ENCODE peak calls at places on chromosome 20, in eight cellular contexts. W is dorsolateral prefrontal cortex; J is CD8-positive, alpha-beta T cell; Y is cardiac muscle cell; T is brain microvascular endothelial cell; X is HL-60; V is keratinocyte; E is choroid plexus epithelial cell. A is an unnamed sample.

GRCh38 chr20:21229163-21229562 is 74.0 kb upstream of the XRN2 start:
- DNase-seq in W (no peak), J (no peak), Y (no peak), T (no peak), X (no peak), V (no peak), E (no peak), A (no peak)

GRCh38 chr20:35582741-35583404 is 32.8 kb upstream of the SPAG4 start:
- DNase-seq in W (no peak), J (no peak), Y (no peak), T (no peak), X (no peak), V (no peak), E (no peak), A (no peak)

GRCh38 chr20:11569163-11569562 is 348.5 kb upstream of the BTBD3 start:
- DNase-seq in W (no peak), J (no peak), Y (peak), T (no peak), X (no peak), V (no peak), E (no peak), A (peak)

GRCh38 chr20:7301807-7302206 is 534.3 kb downstream of the BMP2 start:
- DNase-seq in W (no peak), J (no peak), Y (no peak), T (no peak), X (no peak), V (no peak), E (peak), A (no peak)

GRCh38 chr20:62569615-62570014 is 72.7 kb upstream of the SLCO4A1 start:
- DNase-seq in W (no peak), J (no peak), Y (no peak), T (no peak), X (no peak), V (no peak), E (no peak), A (no peak)

GRCh38 chr20:17205261-17205660 is 21.6 kb upstream of the PCSK2 start:
- DNase-seq in W (no peak), J (no peak), Y (no peak), T (no peak), X (no peak), V (no peak), E (no peak), A (no peak)

GRCh38 chr20:21512634-21513180 is 1.2 kb downstream of the NKX2-2 start:
- DNase-seq in W (no peak), J (no peak), Y (no peak), T (no peak), X (no peak), V (no peak), E (no peak), A (no peak)

GRCh38 chr20:25273046-25273445 is 25.2 kb downstream of the PYGB start:
- DNase-seq in W (peak), J (no peak), Y (no peak), T (no peak), X (no peak), V (no peak), E (no peak), A (no peak)

GRCh38 chr20:8215516-8215915 is 83.5 kb downstream of the PLCB1 start:
- DNase-seq in W (no peak), J (no peak), Y (peak), T (peak), X (no peak), V (no peak), E (peak), A (peak)

GRCh38 chr20:60512436-60512835 is 554.2 kb downstream of the CDH26 start:
- DNase-seq in W (no peak), J (no peak), Y (peak), T (peak), X (no peak), V (peak), E (peak), A (peak)

GRCh38 chr20:57650756-57651483 is 30.7 kb upstream of the ZBP1 start:
- DNase-seq in W (peak), J (no peak), Y (no peak), T (no peak), X (no peak), V (no peak), E (no peak), A (no peak)

GRCh38 chr20:59082077-59082740 is 39.6 kb upstream of the PRELID3B start:
- DNase-seq in W (no peak), J (no peak), Y (peak), T (no peak), X (no peak), V (no peak), E (peak), A (no peak)

GRCh38 chr20:24098886-24099285 is 110.3 kb upstream of the GGTLC1 start:
- DNase-seq in W (no peak), J (no peak), Y (peak), T (peak), X (no peak), V (no peak), E (peak), A (peak)

GRCh38 chr20:40493071-40493470 is 196.0 kb downstream of the MAFB start:
- DNase-seq in W (no peak), J (no peak), Y (peak), T (peak), X (no peak), V (no peak), E (peak), A (peak)

DNA sequence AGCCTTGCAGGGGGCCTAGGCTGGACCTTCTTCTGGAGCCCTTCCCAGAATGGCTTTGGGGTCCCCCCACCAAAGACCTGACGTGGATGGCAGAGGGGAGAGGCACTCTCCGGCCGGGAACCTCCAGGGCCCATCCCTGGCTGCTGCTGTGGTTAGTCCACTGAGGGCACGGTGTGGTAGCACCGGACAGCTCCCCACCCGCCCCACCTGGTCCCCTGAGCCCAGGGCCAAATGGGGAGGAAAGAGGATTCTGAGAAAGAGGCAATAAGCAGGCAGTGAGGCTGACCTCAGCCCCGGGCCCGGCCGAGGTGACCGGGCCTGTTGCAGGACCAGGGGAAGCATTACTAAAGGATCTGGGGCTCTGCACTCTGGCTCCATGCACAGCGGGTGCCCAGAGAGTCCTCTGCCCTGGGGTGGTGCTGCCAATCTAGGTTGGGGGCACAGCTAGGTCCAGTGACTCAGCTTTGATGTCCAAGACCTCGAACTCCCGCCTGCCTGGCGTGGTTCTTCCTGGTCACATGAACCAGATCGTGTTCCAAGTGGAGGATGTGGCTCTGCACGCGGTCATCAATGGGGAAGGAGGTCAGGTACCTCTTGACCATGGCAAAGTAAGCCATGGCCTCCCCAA is 2.2 kb downstream of the CENPB start:
- DNase-seq in W (no peak), J (no peak), Y (no peak), T (no peak), X (no peak), V (no peak), E (no peak), A (no peak)
- H3K4me3 ChIP-seq in W (peak), J (no peak), Y (no peak), T (peak), X (no peak), V (peak), E (peak), A (peak)

GRCh38 chr20:47708953-47709833 is 76.1 kb downstream of the SULF2 start:
- DNase-seq in W (no peak), J (no peak), Y (no peak), T (no peak), X (no peak), V (no peak), E (no peak), A (no peak)
- TF ChIP-seq CTCF in W (no peak), J (no peak), Y (no peak), T (no peak), X (no peak), V (no peak), E (no peak), A (no peak)

GRCh38 chr20:32386091-32386490 is 28.0 kb downstream of the ASXL1 start:
- DNase-seq in W (no peak), J (no peak), Y (no peak), T (no peak), X (no peak), V (no peak), E (peak), A (no peak)
- H3K4me3 ChIP-seq in W (peak), J (no peak), Y (no peak), T (no peak), X (no peak), V (no peak), E (no peak), A (no peak)

GRCh38 chr20:3786126-3786484 is 435 bp downstream of the CENPB start:
- DNase-seq in W (no peak), J (no peak), Y (peak), T (peak), X (no peak), V (no peak), E (peak), A (peak)
- TF ChIP-seq CTCF in W (no peak), J (no peak), Y (no peak), T (no peak), X (no peak), V (no peak), E (no peak), A (no peak)

GRCh38 chr20:46400253-46400652 is 6.2 kb downstream of the ELMO2 start:
- DNase-seq in W (no peak), J (no peak), Y (peak), T (peak), X (peak), V (no peak), E (peak), A (peak)

GRCh38 chr20:46401478-46401860 is 4.9 kb downstream of the ELMO2 start:
- DNase-seq in W (no peak), J (no peak), Y (no peak), T (no peak), X (no peak), V (no peak), E (no peak), A (no peak)

GRCh38 chr20:46399401-46399800 is 7.0 kb downstream of the ELMO2 start:
- DNase-seq in W (no peak), J (no peak), Y (no peak), T (no peak), X (peak), V (no peak), E (no peak), A (no peak)

GRCh38 chr20:46402236-46402886 is 4.1 kb downstream of the ELMO2 start:
- DNase-seq in W (no peak), J (no peak), Y (peak), T (no peak), X (peak), V (no peak), E (no peak), A (peak)

DNA sequence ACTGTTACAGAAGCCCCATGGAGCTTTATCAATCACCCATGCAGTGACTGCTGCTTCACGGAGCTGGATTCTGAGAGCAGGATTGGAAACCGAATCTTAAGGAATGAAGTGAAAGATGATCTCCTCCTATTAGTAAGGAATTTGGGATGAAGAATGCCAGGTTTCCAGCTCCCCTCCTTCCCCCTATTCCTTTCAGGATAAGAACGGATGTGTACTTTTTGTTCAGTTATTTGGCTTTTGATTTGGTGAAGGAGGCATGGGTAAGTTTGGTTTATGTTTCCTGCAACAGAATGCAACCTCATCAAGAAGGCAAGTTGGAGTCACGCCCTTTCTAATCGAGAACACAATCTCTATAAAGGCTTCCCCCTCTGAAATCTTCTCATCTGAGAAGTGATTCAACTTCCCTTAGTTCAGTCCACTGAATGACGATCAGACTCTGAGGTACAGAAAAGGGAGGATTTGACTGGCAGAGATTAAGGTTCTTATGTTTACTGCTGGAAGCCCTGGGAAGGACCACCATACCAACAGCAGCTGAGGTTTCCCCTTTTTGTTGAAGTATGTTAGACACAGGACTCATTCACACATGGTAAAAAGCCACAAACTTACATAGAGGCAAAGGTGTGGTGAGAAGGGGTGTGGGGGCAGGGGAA is 5.5 kb downstream of the ELMO2 start:
- DNase-seq in W (no peak), J (peak), Y (peak), T (no peak), X (peak), V (no peak), E (peak), A (peak)
- H3K4me3 ChIP-seq in W (peak), J (peak), Y (no peak), T (no peak), X (no peak), V (no peak), E (peak), A (no peak)

DNA sequence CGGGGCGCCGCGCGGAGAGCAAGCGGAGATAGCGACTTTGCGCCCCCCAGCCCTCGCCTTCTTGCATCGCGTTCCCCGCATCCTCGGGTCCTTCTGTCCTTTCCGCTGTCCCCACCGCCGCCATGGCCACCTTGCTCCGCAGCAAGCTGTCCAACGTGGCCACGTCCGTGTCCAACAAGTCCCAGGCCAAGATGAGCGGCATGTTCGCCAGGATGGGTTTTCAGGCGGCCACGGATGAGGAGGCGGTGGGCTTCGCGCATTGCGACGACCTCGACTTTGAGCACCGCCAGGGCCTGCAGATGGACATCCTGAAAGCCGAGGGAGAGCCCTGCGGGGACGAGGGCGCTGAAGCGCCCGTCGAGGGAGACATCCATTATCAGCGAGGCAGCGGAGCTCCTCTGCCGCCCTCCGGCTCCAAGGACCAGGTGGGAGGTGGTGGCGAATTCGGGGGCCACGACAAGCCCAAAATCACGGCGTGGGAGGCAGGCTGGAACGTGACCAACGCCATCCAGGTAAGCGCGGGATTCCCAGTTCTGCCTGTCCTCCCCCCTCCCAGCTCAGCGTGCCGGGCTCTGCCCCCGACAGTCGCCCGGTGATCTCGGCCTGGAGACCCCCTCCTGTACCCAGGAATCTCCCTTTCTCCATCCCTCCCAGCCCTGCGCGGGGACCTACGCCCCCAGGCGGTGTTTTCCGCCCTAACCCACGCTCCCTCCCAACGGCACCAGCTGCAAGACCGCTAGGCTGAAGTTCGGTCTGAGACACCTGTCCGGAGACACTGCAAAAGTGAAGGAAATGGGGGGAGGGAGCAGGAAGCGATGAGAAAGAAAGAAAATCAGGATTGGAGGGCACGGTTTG is 544 bp downstream of the SLC32A1 start:
- DNase-seq in W (no peak), J (no peak), Y (no peak), T (no peak), X (no peak), V (no peak), E (no peak), A (no peak)
- TF ChIP-seq CTCF in W (no peak), J (no peak), Y (peak), T (peak), X (no peak), V (no peak), E (no peak), A (no peak)

GRCh38 chr20:22582960-22583772 is 1.2 kb downstream of the FOXA2 start:
- DNase-seq in W (no peak), J (no peak), Y (no peak), T (no peak), X (no peak), V (no peak), E (no peak), A (no peak)
- H3K4me3 ChIP-seq in W (peak), J (no peak), Y (no peak), T (no peak), X (no peak), V (peak), E (no peak), A (no peak)